ENCODE peak calls at places on chromosomes 4 and X, in seven cellular contexts. P is astrocyte; W is CD4-positive, alpha-beta memory T cell; Q is A673; H is uterus; O is PC-3; T is effector memory CD4-positive, alpha-beta T cell. R is an unnamed sample.

GRCh38 chr4:19913670-19914069 is 338.0 kb upstream of the SLIT2 start:
- DNase-seq in T (no peak), W (no peak), Q (no peak), H (no peak), P (peak), O (peak), R (no peak)

GRCh38 chrX:8194216-8194615 is 23.1 kb upstream of the VCX2 start:
- DNase-seq in O (peak), H (no peak), W (no peak), T (no peak), P (no peak), Q (no peak), R (no peak)

GRCh38 chrX:151396042-151396826 is 772 bp upstream of the VMA21 start:
- DNase-seq in O (peak), W (no peak), Q (no peak), H (no peak), P (peak), T (peak), R (peak)

GRCh38 chr4:121408-122084 is 2.8 kb upstream of the ZNF718 start:
- DNase-seq in T (peak), W (peak), H (no peak), O (no peak), P (no peak), Q (no peak), R (peak)

GRCh38 chr4:81032805-81033684 is 2.5 kb downstream of the BMP3 start:
- DNase-seq in W (no peak), P (no peak), Q (no peak), H (no peak), O (peak), T (no peak), R (no peak)

GRCh38 chrX:10769165-10769564 is 148.8 kb upstream of the MID1 start:
- DNase-seq in T (no peak), Q (peak), W (no peak), O (peak), P (peak), H (no peak), R (no peak)

GRCh38 chr4:25702848-25703247 is 47.2 kb downstream of the SLC34A2 start:
- DNase-seq in O (peak), P (peak), H (no peak), T (no peak), Q (peak), W (no peak), R (no peak)

GRCh38 chr4:26726655-26727387 is 133.8 kb upstream of the STIM2 start:
- DNase-seq in W (no peak), T (no peak), H (no peak), Q (no peak), O (no peak), P (no peak), R (no peak)

GRCh38 chrX:44017726-44018125 is 44.5 kb upstream of the NDP start:
- DNase-seq in Q (no peak), H (no peak), O (no peak), P (no peak), T (no peak), W (no peak), R (no peak)

GRCh38 chr4:20832821-20833220 is 132.6 kb downstream of the PACRGL start:
- DNase-seq in Q (no peak), H (no peak), P (peak), T (no peak), W (no peak), O (no peak), R (no peak)

GRCh38 chrX:141839856-141840255 is 1.7 kb downstream of the MAGEC3 start:
- DNase-seq in Q (no peak), P (peak), H (no peak), W (no peak), O (peak), T (no peak), R (no peak)

GRCh38 chrX:9663216-9663615 is 102.4 kb downstream of the GPR143 start:
- DNase-seq in T (no peak), W (no peak), O (no peak), P (no peak), Q (no peak), H (no peak), R (no peak)

GRCh38 chr4:151798678-151799416 is 38.0 kb upstream of the GATB start:
- DNase-seq in O (no peak), Q (no peak), T (no peak), H (no peak), W (no peak), P (no peak), R (no peak)

GRCh38 chrX:19046343-19047215 is 62.7 kb upstream of the PHKA2 start:
- DNase-seq in W (no peak), O (peak), T (no peak), H (no peak), P (peak), Q (peak), R (no peak)

GRCh38 chr4:156732634-156733033 is 239.0 kb downstream of the PDGFC start:
- DNase-seq in W (no peak), O (no peak), H (no peak), P (no peak), Q (no peak), T (no peak), R (no peak)

GRCh38 chrX:54994668-54995452 is 872 bp upstream of the PFKFB1 start:
- DNase-seq in P (no peak), O (no peak), H (no peak), T (no peak), W (no peak), Q (no peak), R (no peak)

GRCh38 chr4:184459413-184459812 is 14.9 kb downstream of the IRF2 start:
- DNase-seq in P (peak), Q (no peak), H (no peak), O (peak), W (no peak), T (no peak), R (no peak)

GRCh38 chr4:145694929-145695328 is 15.0 kb downstream of the C4orf51 start:
- DNase-seq in H (no peak), P (no peak), Q (peak), T (no peak), W (no peak), O (peak), R (no peak)

GRCh38 chr4:181821039-181822004 is 421.9 kb upstream of the TENM3 start:
- DNase-seq in Q (no peak), O (no peak), T (no peak), P (peak), H (no peak), W (no peak), R (no peak)

GRCh38 chr4:24209891-24210290 is 320.0 kb upstream of the PPARGC1A start:
- DNase-seq in H (no peak), T (no peak), W (no peak), Q (no peak), O (no peak), P (no peak), R (no peak)

GRCh38 chr4:176038789-176039188 is 26.9 kb upstream of the WDR17 start:
- DNase-seq in T (no peak), Q (no peak), H (no peak), O (no peak), P (no peak), W (no peak), R (no peak)

GRCh38 chrX:35858916-35859315 is 60.6 kb upstream of the CFAP47 start:
- DNase-seq in O (no peak), H (no peak), P (no peak), T (no peak), W (no peak), Q (no peak), R (no peak)

DNA sequence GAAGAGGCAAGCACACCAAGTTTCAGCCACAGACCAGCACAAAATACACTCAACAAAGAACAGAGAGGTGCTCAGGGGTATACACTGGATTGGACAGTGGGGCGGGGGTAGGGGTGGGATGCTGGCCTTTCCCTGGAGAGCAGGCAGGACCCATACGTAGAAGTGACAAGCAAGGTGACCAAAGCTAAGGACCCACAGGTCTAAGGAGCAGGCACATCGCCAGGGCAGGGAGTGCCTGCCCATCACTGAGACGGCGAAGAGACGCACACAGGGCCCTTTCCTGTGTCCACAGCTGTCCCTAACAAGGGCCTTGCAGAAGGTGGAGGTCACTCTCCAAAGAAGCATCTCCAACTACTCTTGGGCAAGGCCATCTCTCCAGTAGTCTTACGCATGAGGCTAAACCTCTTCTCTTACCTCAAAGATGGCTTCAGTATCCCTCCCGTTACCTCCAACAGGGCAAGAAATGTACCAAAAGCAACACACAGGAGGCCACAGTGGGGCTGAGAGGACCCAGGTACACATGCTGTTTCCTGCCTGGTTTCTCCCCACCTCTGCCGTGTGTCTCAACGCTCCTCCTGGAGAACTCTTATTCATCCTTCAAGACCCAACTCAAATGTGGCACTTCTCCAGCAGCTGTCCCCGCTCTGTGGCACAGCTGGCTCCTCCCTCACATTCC is 6.5 kb downstream of the WDR1 start:
- DNase-seq in H (no peak), T (no peak), Q (no peak), O (no peak), P (no peak), W (no peak), R (no peak)
- H3K4me3 ChIP-seq in H (no peak), T (no peak), Q (no peak), O (no peak), P (no peak), W (peak), R (peak)

GRCh38 chr4:112889619-112890294 is 159.7 kb upstream of the ANK2 start:
- DNase-seq in H (peak), O (no peak), P (peak), T (no peak), W (no peak), Q (peak), R (no peak)
- H3K4me3 ChIP-seq in H (peak), O (no peak), P (no peak), T (no peak), W (no peak), Q (peak), R (no peak)

DNA sequence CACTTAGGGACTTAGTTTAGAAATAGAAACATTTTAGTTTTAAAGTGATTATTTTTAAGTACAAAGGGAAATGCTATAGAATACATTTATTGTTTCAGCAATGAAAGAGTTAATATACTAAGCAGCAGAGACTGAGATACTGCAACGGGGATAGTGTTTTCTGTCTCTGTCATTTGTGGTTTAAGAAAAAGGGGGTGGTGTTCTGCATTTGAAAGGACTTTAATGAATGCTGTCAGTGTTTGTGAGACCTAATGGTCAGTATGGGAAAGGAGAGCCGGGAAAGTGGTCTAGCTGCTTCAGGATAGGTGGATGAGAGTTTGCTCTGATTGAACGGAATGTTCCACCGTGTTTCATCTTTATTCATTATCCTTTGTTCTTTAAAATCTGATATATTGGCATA is at the start of gene KLHL5:
- DNase-seq in P (peak), W (no peak), Q (no peak), O (no peak), H (no peak), T (no peak), R (no peak)
- H3K4me3 ChIP-seq in P (no peak), W (no peak), Q (no peak), O (no peak), H (no peak), T (no peak), R (no peak)

GRCh38 chr4:48127231-48127881 is 6.7 kb downstream of the TXK start:
- DNase-seq in O (peak), P (peak), Q (no peak), W (no peak), H (no peak), T (no peak), R (no peak)
- H3K4me3 ChIP-seq in O (peak), P (peak), Q (no peak), W (peak), H (no peak), T (peak), R (peak)

DNA sequence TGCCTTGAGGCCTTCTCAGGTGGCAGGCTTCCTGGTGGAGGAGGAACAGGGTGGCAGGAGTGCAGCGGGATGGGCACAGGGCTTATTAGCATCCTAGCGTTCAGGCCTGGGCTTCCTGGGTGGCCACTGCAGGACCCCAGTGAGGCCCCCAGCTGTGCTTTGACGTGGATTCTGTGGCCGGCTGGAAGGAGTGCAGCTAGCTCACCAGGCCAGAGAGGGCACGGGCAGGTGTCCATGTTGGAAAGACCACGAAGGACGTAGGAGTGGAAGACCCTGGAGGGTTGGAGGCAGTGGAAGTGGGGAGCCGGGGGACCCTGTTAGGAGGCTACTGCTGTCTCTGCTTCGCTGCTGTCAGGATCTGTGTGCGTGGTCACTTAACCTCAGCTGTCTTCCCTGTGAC is 13.3 kb upstream of the TADA2B start:
- DNase-seq in H (no peak), O (no peak), P (no peak), Q (no peak), W (no peak), T (no peak), R (no peak)
- H3K4me3 ChIP-seq in H (no peak), O (no peak), P (no peak), Q (no peak), W (no peak), T (no peak), R (no peak)

GRCh38 chr4:177490769-177491168 is 48.5 kb upstream of the AGA start:
- DNase-seq in T (no peak), Q (no peak), H (no peak), W (no peak), O (no peak), P (no peak), R (no peak)
- H3K4me3 ChIP-seq in T (no peak), Q (no peak), H (no peak), W (no peak), O (no peak), P (no peak), R (no peak)

GRCh38 chr4:173573286-173573685 is 43.3 kb upstream of the HAND2 start:
- DNase-seq in O (no peak), W (no peak), P (no peak), Q (no peak), T (no peak), H (peak), R (no peak)

GRCh38 chr4:173578956-173579355 is 48.9 kb upstream of the HAND2 start:
- DNase-seq in T (no peak), W (no peak), O (no peak), P (no peak), H (no peak), Q (no peak), R (no peak)

GRCh38 chr4:173575482-173576152 is 45.6 kb upstream of the HAND2 start:
- DNase-seq in T (no peak), W (no peak), Q (no peak), P (no peak), O (no peak), H (no peak), R (no peak)

GRCh38 chr4:173573725-173574124 is 43.7 kb upstream of the HAND2 start:
- DNase-seq in T (no peak), H (no peak), Q (no peak), W (no peak), O (no peak), P (no peak), R (no peak)

DNA sequence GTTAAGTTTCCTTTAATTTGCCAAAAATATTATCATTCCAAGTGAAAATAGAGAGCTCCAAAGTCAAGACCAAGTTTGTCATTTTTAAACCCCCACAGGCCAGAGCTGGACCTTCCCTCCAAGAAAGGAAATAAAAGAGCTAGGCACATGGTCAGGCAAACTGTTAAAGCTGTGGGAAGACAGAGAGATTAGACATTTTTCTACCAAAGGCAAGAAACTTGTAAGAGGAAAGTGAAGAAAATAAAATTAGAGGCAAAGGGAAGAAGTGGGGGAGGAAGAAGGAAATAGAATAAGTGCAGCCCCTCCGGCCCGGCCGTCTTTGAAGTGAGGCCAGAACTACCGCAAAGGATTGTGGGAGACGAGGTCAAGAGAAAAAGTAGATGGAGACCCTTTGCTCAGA is 47.9 kb upstream of the HAND2 start:
- DNase-seq in W (no peak), O (no peak), T (no peak), Q (no peak), P (no peak), H (no peak), R (no peak)
- H3K4me3 ChIP-seq in W (no peak), O (no peak), T (no peak), Q (no peak), P (no peak), H (no peak), R (no peak)

GRCh38 chr4:37889849-37890500 is 909 bp upstream of the TBC1D1 start:
- DNase-seq in P (no peak), O (no peak), T (no peak), Q (peak), W (no peak), H (peak), R (no peak)
- H3K4me3 ChIP-seq in P (peak), O (peak), T (peak), Q (peak), W (no peak), H (peak), R (peak)

DNA sequence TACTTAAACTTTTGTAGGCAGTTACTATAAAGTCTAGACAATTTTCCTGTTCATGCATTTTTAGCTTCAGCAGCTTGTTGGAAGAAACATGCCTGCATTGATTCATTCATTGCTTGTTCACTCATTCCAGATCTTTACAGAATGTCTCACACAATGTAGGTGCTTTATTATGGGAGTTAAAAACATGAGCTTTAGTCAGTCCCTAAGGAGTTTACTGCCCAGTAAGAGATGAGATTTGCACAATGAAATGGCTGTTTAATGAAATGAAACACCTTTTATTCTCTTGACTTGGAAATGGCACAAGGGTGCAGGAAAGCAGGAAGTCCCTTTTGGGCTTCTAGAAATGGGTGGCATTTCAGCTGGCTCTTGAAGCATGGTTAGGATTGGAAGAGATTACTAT is 2.9 kb downstream of the NOCT start:
- DNase-seq in Q (no peak), H (no peak), P (no peak), W (no peak), T (no peak), O (no peak), R (no peak)
- H3K4me3 ChIP-seq in Q (peak), H (no peak), P (peak), W (no peak), T (no peak), O (peak), R (no peak)

DNA sequence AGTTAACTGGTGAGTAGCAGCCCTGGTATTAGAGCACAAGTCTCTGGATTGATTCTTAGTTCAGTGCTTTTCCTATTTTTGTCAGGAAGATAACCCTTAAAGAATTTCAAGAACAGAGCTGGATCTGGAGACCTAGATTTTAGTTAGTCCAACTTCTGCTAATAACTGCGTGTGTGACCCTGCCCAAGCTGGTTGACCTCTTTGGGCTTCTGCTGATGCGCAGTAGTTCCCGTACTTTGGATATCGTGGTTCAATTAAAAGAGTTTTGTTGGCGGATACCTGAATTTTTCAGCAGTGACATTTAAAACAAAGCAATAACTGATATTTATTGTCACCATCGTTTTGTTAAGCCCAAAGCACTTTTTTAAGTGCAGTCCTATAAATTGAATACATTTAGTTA is 9.3 kb downstream of the MSMO1 start:
- DNase-seq in W (no peak), T (no peak), Q (no peak), H (no peak), P (no peak), O (no peak), R (no peak)
- H3K4me3 ChIP-seq in W (no peak), T (no peak), Q (no peak), H (no peak), P (no peak), O (no peak), R (no peak)